ENCODE peak calls at places on chromosomes 2 and 18, in six cellular contexts. X is sigmoid colon, R is stomach, Y is transverse colon, Q is HepG2, J is prostate gland. C is an unnamed sample.

GRCh38 chr2:36965751-36966369 is 476 bp downstream of the STRN start:
- DNase-seq in X (no peak), R (peak; percentile 49), Y (peak; percentile 48), Q (no peak), J (peak; percentile 51), C (peak; percentile 92)

GRCh38 chr2:105449083-105449482 is 50.2 kb upstream of the FHL2 start:
- DNase-seq in X (no peak), R (peak; percentile 53), Y (peak; percentile 85), Q (no peak), J (no peak), C (no peak)

GRCh38 chr2:147855977-147856376 is 11.1 kb downstream of the ACVR2A start:
- DNase-seq in X (no peak), R (no peak), Y (no peak), Q (no peak), J (no peak), C (no peak)

GRCh38 chr2:86037795-86038192 is 67.9 kb downstream of the POLR1A start:
- DNase-seq in X (no peak), R (no peak), Y (no peak), Q (no peak), J (no peak), C (no peak)

GRCh38 chr2:31256611-31257382 is 22.8 kb downstream of the EHD3 start:
- DNase-seq in X (no peak), R (no peak), Y (no peak), Q (no peak), J (no peak), C (peak; percentile 44)

GRCh38 chr2:237896507-237896892 is 37.1 kb downstream of the RAMP1 start:
- DNase-seq in X (no peak), R (no peak), Y (no peak), Q (no peak), J (no peak), C (no peak)

GRCh38 chr2:69811591-69811990 is 17.9 kb upstream of the GMCL1 start:
- DNase-seq in X (no peak), R (no peak), Y (no peak), Q (no peak), J (no peak), C (no peak)

GRCh38 chr2:201264472-201265173 is 4.3 kb downstream of the CASP8 start:
- DNase-seq in X (no peak), R (no peak), Y (no peak), Q (no peak), J (no peak), C (no peak)

GRCh38 chr18:67508146-67508545 is 8.4 kb downstream of the DSEL start:
- DNase-seq in X (no peak), R (no peak), Y (no peak), Q (no peak), J (no peak), C (peak; percentile 33)

GRCh38 chr2:12717988-12718661 is 1.4 kb downstream of the TRIB2 start:
- DNase-seq in X (peak; percentile 75), R (peak; percentile 39), Y (no peak), Q (no peak), J (no peak), C (peak; percentile 46)

GRCh38 chr2:122070241-122070731 is 314.8 kb downstream of the TSN start:
- DNase-seq in X (no peak), R (no peak), Y (no peak), Q (no peak), J (no peak), C (no peak)

GRCh38 chr2:233832869-233833812 is 21.2 kb downstream of the HJURP start:
- DNase-seq in X (peak; percentile 61), R (peak; percentile 30), Y (peak; percentile 18), Q (peak; percentile 54), J (no peak), C (peak; percentile 87)

DNA sequence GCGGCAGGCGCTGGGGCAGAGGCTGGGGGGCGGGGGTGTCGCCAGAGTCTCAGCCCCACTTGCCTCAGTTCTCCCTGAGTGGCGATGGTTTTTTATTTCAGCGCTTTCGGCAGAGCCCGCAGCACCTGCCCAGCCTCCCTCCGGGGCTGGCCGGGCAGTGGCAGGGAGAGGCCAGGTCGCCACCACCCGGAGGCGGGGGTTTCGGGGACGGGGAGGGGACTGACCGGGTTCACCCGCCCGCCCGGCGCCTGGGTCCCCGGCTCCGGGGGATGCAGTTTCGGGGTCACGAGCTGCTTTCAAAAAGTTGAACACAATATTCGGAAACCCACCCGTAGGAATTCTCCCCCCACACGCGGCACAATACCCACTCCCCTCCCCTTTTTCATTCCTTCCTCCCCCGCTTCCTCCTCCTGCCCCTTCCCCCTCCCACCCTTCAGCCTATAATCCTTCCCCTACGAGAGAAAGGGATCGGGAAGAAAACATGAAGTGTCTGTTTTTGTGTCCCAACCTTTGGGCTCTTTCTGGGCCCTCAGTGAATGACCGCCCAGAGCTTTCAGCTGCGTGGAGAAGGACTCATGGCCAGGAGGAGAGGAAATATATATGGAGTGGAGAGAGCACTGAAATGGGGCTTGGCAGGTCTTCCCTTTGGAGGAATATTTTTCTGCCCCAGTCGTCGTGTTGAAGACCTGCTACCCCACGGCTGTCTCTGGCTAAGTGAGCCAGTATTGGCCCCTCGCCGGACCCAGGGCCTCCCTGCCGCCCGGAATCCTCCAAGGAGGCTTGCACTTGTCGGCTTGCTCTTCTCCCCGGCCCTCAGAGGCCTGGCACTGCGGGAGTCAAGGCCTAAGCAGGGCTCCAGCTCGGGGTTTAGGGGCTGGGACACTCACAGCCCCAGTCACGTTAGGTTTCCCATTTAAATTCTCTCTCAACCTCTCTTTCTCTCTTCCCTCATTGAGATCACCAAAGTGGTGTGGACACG is 2.1 kb upstream of the SIX3 start:
- DNase-seq in X (no peak), R (no peak), Y (no peak), Q (no peak), J (no peak), C (peak; percentile 70)
- TF ChIP-seq POLR2AphosphoS5 in X (no peak), R (no peak), Y (no peak), Q (no peak), J (no peak), C (no peak)

DNA sequence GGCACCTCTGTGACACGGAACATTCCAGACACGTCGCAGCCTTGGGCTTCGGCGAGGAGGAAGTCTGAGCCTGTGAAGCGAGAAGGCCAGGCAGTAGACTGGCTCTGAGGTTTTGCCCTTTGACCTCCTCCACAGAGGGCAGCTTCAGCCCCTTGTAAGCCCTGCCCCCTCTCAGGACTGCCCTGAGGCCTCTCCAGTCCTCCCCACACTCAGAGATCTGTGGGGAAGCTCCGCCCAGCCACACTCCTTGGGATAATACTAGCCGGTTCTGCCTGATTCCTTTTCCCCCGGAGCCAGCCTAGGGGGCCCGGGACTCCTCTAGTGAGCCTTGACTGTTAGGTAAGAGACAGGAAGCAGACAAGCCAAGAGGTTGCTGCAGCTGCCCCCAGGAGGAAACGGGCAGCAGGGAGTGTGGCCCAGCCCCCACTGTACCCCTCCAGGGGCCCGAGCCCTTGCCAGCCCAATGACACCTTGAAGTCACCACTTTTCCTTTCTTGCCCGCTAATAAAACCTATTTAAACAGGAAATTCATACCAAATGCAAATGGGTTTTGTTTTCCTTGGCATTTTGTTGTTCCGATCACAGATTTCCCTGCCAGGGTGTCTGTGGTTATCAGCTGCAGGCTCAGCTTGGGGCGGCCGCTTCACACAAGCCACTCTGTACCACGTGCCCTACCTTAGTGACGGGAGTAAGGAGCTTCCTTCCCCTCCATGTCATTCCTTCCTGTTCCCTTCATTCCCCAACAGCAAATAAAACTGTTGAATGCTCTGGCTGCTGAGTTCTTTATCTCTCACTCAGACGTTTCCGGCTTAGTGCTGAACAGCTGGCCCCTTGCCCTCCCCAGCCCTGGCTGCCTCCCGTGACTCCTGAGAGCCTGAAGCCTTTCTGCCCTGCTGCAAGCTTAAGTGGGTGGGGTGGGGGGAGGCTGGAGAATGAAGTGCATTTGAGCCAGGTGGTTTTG is 124.7 kb downstream of the CABLES1 start:
- DNase-seq in X (peak; percentile 87), R (peak; percentile 89), Y (peak; percentile 68), Q (peak; percentile 56), J (peak; percentile 69), C (peak; percentile 80)
- TF ChIP-seq POLR2AphosphoS5 in X (peak; percentile 30), R (peak; percentile 63), Y (peak; percentile 16), Q (no peak), J (peak; percentile 71), C (no peak)

GRCh38 chr2:128237911-128238697 is 80.6 kb downstream of the HS6ST1 start:
- DNase-seq in X (no peak), R (no peak), Y (no peak), Q (no peak), J (no peak), C (no peak)
- TF ChIP-seq POLR2AphosphoS5 in X (no peak), R (no peak), Y (no peak), Q (no peak), J (no peak), C (no peak)

DNA sequence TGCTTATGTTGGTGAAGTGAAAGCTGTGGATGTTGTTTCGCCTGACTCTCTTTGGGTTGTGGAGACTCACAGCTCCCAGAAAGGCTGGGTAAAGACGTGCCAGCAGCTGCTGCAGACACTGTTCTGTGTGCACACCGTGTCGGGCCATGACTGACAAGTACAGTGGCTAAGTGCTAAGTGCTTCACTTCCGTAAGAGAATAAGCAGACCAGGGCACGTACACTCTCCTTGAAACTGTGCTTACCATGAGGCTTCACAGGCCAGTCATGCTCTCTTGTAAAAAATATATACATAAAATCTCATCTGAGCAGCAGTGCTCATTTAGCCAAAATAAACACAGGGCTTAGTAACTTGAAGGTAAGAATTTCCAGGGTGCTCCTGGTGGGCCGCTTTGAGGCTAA is 86.0 kb downstream of the NRP2 start:
- DNase-seq in X (peak; percentile 94), R (no peak), Y (no peak), Q (no peak), J (no peak), C (no peak)
- TF ChIP-seq POLR2AphosphoS5 in X (peak; percentile 98), R (no peak), Y (peak; percentile 76), Q (no peak), J (no peak), C (no peak)

GRCh38 chr2:20224716-20225293 is at the start of gene SDC1:
- DNase-seq in X (peak; percentile 63), R (peak; percentile 79), Y (peak; percentile 85), Q (no peak), J (peak; percentile 56), C (peak; percentile 76)
- TF ChIP-seq POLR2AphosphoS5 in X (no peak), R (peak; percentile 14), Y (peak; percentile 53), Q (peak; percentile 48), J (no peak), C (no peak)

DNA sequence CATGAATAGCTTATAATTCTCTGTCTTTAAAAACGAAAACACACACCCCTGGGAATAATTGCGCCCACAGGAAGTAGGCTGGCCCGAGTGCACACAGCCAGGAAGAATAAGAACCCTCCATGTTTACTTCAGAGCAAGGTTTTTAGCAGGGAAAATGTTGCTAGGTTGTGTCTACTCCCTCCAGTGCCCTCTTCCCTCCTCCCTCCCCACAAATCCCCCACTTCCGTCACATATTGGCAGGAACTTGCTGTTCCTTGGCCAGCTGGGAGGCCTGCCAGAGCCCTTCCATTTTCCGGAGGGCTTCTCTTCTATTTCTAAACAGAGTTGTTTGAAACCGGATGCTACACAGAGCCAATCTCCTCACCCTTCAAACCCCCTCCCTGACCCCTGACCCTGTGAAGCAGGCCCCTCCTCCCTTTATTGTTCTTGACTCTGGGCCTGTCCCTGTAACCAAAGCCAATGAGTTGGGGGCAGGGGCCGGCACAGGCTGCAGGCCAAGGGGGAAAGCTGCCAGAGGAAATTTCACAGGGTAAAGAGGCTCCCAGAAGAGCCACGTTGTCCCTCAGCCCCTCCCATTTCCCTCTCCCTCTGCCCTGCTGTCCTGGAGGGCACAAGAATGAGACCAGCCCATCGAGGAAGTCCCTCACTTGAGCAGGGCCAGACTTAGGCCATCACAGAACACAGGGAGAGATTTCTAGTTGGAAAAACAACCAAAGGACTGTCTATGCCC is 49.8 kb upstream of the LGALSL start:
- DNase-seq in X (peak; percentile 90), R (peak; percentile 70), Y (peak; percentile 79), Q (peak; percentile 77), J (peak; percentile 57), C (peak; percentile 92)
- TF ChIP-seq POLR2AphosphoS5 in X (peak; percentile 68), R (no peak), Y (peak; percentile 64), Q (no peak), J (peak; percentile 68), C (peak; percentile 34)

GRCh38 chr2:58138631-58139030 is 92.0 kb downstream of the VRK2 start:
- DNase-seq in X (no peak), R (no peak), Y (no peak), Q (no peak), J (no peak), C (peak; percentile 3)
- TF ChIP-seq POLR2AphosphoS5 in X (no peak), R (no peak), Y (no peak), Q (no peak), J (no peak), C (no peak)

C was measured in GM23338.